ENCODE peak calls at places on chromosome 9, in nine cellular contexts. One of them, this sample, is unnamed.

GRCh38 chr9:124280176-124280691 is 22.5 kb downstream of the NEK6 start:
- DNase-seq in H1: no peak
- DNase-seq in right lobe of liver: peak; percentile 80
- DNase-seq in stomach: no peak
- DNase-seq in heart left ventricle: peak; percentile 80
- DNase-seq in PC-3: peak; percentile 25
- DNase-seq in right atrium auricular region: peak; percentile 80
- DNase-seq in transverse colon: no peak
- DNase-seq in BJ: peak; percentile 54
- DNase-seq in this sample: peak; percentile 75

GRCh38 chr9:92432972-92433548 is 8.8 kb upstream of the OMD start:
- DNase-seq in H1: no peak
- DNase-seq in right lobe of liver: no peak
- DNase-seq in stomach: no peak
- DNase-seq in heart left ventricle: no peak
- DNase-seq in PC-3: no peak
- DNase-seq in right atrium auricular region: no peak
- DNase-seq in transverse colon: no peak
- DNase-seq in BJ: no peak
- DNase-seq in this sample: no peak

GRCh38 chr9:107635137-107635802 is 145.7 kb upstream of the KLF4 start:
- DNase-seq in H1: no peak
- DNase-seq in right lobe of liver: no peak
- DNase-seq in stomach: no peak
- DNase-seq in heart left ventricle: no peak
- DNase-seq in PC-3: no peak
- DNase-seq in right atrium auricular region: no peak
- DNase-seq in transverse colon: no peak
- DNase-seq in BJ: no peak
- DNase-seq in this sample: no peak

GRCh38 chr9:98031935-98032334 is 24.6 kb upstream of the NANS start:
- DNase-seq in H1: no peak
- DNase-seq in right lobe of liver: no peak
- DNase-seq in stomach: no peak
- DNase-seq in heart left ventricle: no peak
- DNase-seq in PC-3: no peak
- DNase-seq in right atrium auricular region: no peak
- DNase-seq in transverse colon: no peak
- DNase-seq in BJ: no peak
- DNase-seq in this sample: no peak

GRCh38 chr9:130114741-130115140 is 57.5 kb upstream of the NCS1 start:
- DNase-seq in H1: no peak
- DNase-seq in right lobe of liver: no peak
- DNase-seq in stomach: no peak
- DNase-seq in heart left ventricle: no peak
- DNase-seq in PC-3: no peak
- DNase-seq in right atrium auricular region: no peak
- DNase-seq in transverse colon: no peak
- DNase-seq in BJ: no peak
- DNase-seq in this sample: no peak

GRCh38 chr9:89038354-89039091 is 47.3 kb downstream of the S1PR3 start:
- DNase-seq in H1: no peak
- DNase-seq in right lobe of liver: no peak
- DNase-seq in stomach: no peak
- DNase-seq in heart left ventricle: no peak
- DNase-seq in PC-3: peak; percentile 12
- DNase-seq in right atrium auricular region: peak; percentile 77
- DNase-seq in transverse colon: no peak
- DNase-seq in BJ: peak; percentile 75
- DNase-seq in this sample: peak; percentile 94

GRCh38 chr9:87076825-87077224 is 129.5 kb upstream of the GAS1 start:
- DNase-seq in H1: no peak
- DNase-seq in right lobe of liver: no peak
- DNase-seq in stomach: no peak
- DNase-seq in heart left ventricle: no peak
- DNase-seq in PC-3: no peak
- DNase-seq in right atrium auricular region: no peak
- DNase-seq in transverse colon: no peak
- DNase-seq in BJ: no peak
- DNase-seq in this sample: no peak

GRCh38 chr9:80191108-80191507 is 619.3 kb downstream of the TLE4 start:
- DNase-seq in H1: no peak
- DNase-seq in right lobe of liver: no peak
- DNase-seq in stomach: no peak
- DNase-seq in heart left ventricle: no peak
- DNase-seq in PC-3: no peak
- DNase-seq in right atrium auricular region: no peak
- DNase-seq in transverse colon: no peak
- DNase-seq in BJ: no peak
- DNase-seq in this sample: no peak

GRCh38 chr9:93306081-93306480 is 122.1 kb downstream of the WNK2 start:
- DNase-seq in H1: peak; percentile 45
- DNase-seq in right lobe of liver: no peak
- DNase-seq in stomach: peak; percentile 16
- DNase-seq in heart left ventricle: no peak
- DNase-seq in PC-3: no peak
- DNase-seq in right atrium auricular region: no peak
- DNase-seq in transverse colon: no peak
- DNase-seq in BJ: no peak
- DNase-seq in this sample: no peak

GRCh38 chr9:73081979-73082657 is 69.5 kb upstream of the ANXA1 start:
- DNase-seq in H1: no peak
- DNase-seq in right lobe of liver: no peak
- DNase-seq in stomach: no peak
- DNase-seq in heart left ventricle: no peak
- DNase-seq in PC-3: peak; percentile 43
- DNase-seq in right atrium auricular region: no peak
- DNase-seq in transverse colon: no peak
- DNase-seq in BJ: no peak
- DNase-seq in this sample: no peak

GRCh38 chr9:33517373-33517772 is 6.7 kb upstream of the ANKRD18B start:
- DNase-seq in H1: no peak
- DNase-seq in right lobe of liver: no peak
- DNase-seq in stomach: no peak
- DNase-seq in heart left ventricle: no peak
- DNase-seq in PC-3: peak; percentile 57
- DNase-seq in right atrium auricular region: no peak
- DNase-seq in transverse colon: no peak
- DNase-seq in BJ: no peak
- DNase-seq in this sample: no peak

GRCh38 chr9:121634329-121634784 is 17.1 kb upstream of the DAB2IP start:
- DNase-seq in H1: no peak
- DNase-seq in right lobe of liver: no peak
- DNase-seq in stomach: no peak
- DNase-seq in heart left ventricle: no peak
- DNase-seq in PC-3: no peak
- DNase-seq in right atrium auricular region: no peak
- DNase-seq in transverse colon: no peak
- DNase-seq in BJ: no peak
- DNase-seq in this sample: no peak

GRCh38 chr9:94922691-94923107 is 196.2 kb downstream of the AOPEP start:
- DNase-seq in H1: no peak
- DNase-seq in right lobe of liver: no peak
- DNase-seq in stomach: no peak
- DNase-seq in heart left ventricle: no peak
- DNase-seq in PC-3: peak; percentile 25
- DNase-seq in right atrium auricular region: peak; percentile 78
- DNase-seq in transverse colon: no peak
- DNase-seq in BJ: no peak
- DNase-seq in this sample: no peak

GRCh38 chr9:28155067-28155466 is 581.8 kb upstream of the C9orf72 start:
- DNase-seq in H1: no peak
- DNase-seq in right lobe of liver: no peak
- DNase-seq in stomach: no peak
- DNase-seq in heart left ventricle: no peak
- DNase-seq in PC-3: no peak
- DNase-seq in right atrium auricular region: no peak
- DNase-seq in transverse colon: no peak
- DNase-seq in BJ: no peak
- DNase-seq in this sample: no peak

GRCh38 chr9:68552700-68553099 is 12.0 kb upstream of the TMEM252 start:
- DNase-seq in H1: no peak
- DNase-seq in right lobe of liver: no peak
- DNase-seq in stomach: no peak
- DNase-seq in heart left ventricle: no peak
- DNase-seq in PC-3: peak; percentile 78
- DNase-seq in right atrium auricular region: no peak
- DNase-seq in transverse colon: no peak
- DNase-seq in BJ: peak; percentile 54
- DNase-seq in this sample: peak; percentile 20

GRCh38 chr9:121743441-121744001 is 92.1 kb downstream of the DAB2IP start:
- DNase-seq in H1: peak; percentile 69
- DNase-seq in right lobe of liver: peak; percentile 92
- DNase-seq in stomach: peak; percentile 90
- DNase-seq in heart left ventricle: peak; percentile 90
- DNase-seq in PC-3: peak; percentile 82
- DNase-seq in right atrium auricular region: peak; percentile 89
- DNase-seq in transverse colon: peak; percentile 82
- DNase-seq in BJ: peak; percentile 65
- DNase-seq in this sample: no peak

GRCh38 chr9:118975736-118976135 is 393.5 kb downstream of the BRINP1 start:
- DNase-seq in H1: no peak
- DNase-seq in right lobe of liver: no peak
- DNase-seq in stomach: no peak
- DNase-seq in heart left ventricle: no peak
- DNase-seq in PC-3: no peak
- DNase-seq in right atrium auricular region: no peak
- DNase-seq in transverse colon: no peak
- DNase-seq in BJ: no peak
- DNase-seq in this sample: no peak

GRCh38 chr9:93827545-93828330 is 127.4 kb downstream of the BARX1 start:
- DNase-seq in H1: peak; percentile 89
- DNase-seq in right lobe of liver: no peak
- DNase-seq in stomach: peak; percentile 55
- DNase-seq in heart left ventricle: no peak
- DNase-seq in PC-3: peak; percentile 59
- DNase-seq in right atrium auricular region: peak; percentile 58
- DNase-seq in transverse colon: peak; percentile 44
- DNase-seq in BJ: no peak
- DNase-seq in this sample: no peak

GRCh38 chr9:112233769-112234168 is 58.7 kb upstream of the SUSD1 start:
- DNase-seq in H1: no peak
- DNase-seq in right lobe of liver: no peak
- DNase-seq in stomach: no peak
- DNase-seq in heart left ventricle: no peak
- DNase-seq in PC-3: no peak
- DNase-seq in right atrium auricular region: no peak
- DNase-seq in transverse colon: no peak
- DNase-seq in BJ: peak; percentile 79
- DNase-seq in this sample: peak; percentile 62

GRCh38 chr9:116156621-116157314 is 3.2 kb downstream of the PAPPA start:
- DNase-seq in H1: peak; percentile 67
- DNase-seq in right lobe of liver: no peak
- DNase-seq in stomach: peak; percentile 43
- DNase-seq in heart left ventricle: peak; percentile 80
- DNase-seq in PC-3: peak; percentile 71
- DNase-seq in right atrium auricular region: peak; percentile 87
- DNase-seq in transverse colon: peak; percentile 25
- DNase-seq in BJ: peak; percentile 64
- DNase-seq in this sample: no peak

GRCh38 chr9:85603920-85604319 is 137.8 kb downstream of the AGTPBP1 start:
- DNase-seq in H1: no peak
- DNase-seq in right lobe of liver: no peak
- DNase-seq in stomach: no peak
- DNase-seq in heart left ventricle: no peak
- DNase-seq in PC-3: no peak
- DNase-seq in right atrium auricular region: no peak
- DNase-seq in transverse colon: no peak
- DNase-seq in BJ: no peak
- DNase-seq in this sample: no peak

GRCh38 chr9:14400658-14400995 is 86.7 kb upstream of the NFIB start:
- DNase-seq in H1: peak; percentile 64
- DNase-seq in right lobe of liver: no peak
- DNase-seq in stomach: peak; percentile 31
- DNase-seq in heart left ventricle: peak; percentile 58
- DNase-seq in PC-3: peak; percentile 78
- DNase-seq in right atrium auricular region: peak; percentile 76
- DNase-seq in transverse colon: peak; percentile 7
- DNase-seq in BJ: no peak
- DNase-seq in this sample: peak; percentile 62
- TF ChIP-seq CTCF in H1: no peak
- TF ChIP-seq CTCF in right lobe of liver: peak; percentile 36
- TF ChIP-seq CTCF in stomach: peak; percentile 15
- TF ChIP-seq CTCF in heart left ventricle: peak; percentile 72
- TF ChIP-seq CTCF in PC-3: peak; percentile 70
- TF ChIP-seq CTCF in right atrium auricular region: peak; percentile 28
- TF ChIP-seq CTCF in transverse colon: no peak
- TF ChIP-seq CTCF in BJ: peak; percentile 42
- TF ChIP-seq CTCF in this sample: peak; percentile 56

GRCh38 chr9:74498616-74499095 is 1.5 kb downstream of the RORB start:
- DNase-seq in H1: peak; percentile 71
- DNase-seq in right lobe of liver: no peak
- DNase-seq in stomach: no peak
- DNase-seq in heart left ventricle: no peak
- DNase-seq in PC-3: no peak
- DNase-seq in right atrium auricular region: no peak
- DNase-seq in transverse colon: no peak
- DNase-seq in BJ: no peak
- DNase-seq in this sample: no peak
- H3K27me3 ChIP-seq in H1: peaks cover 37% of the 10 kb centered on the region
- H3K27me3 ChIP-seq in right lobe of liver: peaks cover 13% of the 10 kb centered on the region
- H3K27me3 ChIP-seq in stomach: peaks cover 50% of the 10 kb centered on the region
- H3K27me3 ChIP-seq in heart left ventricle: peaks cover 10% of the 10 kb centered on the region
- H3K27me3 ChIP-seq in PC-3: peaks cover 50% of the 10 kb centered on the region
- H3K27me3 ChIP-seq in right atrium auricular region: no peaks in the 10 kb centered on the region
- H3K27me3 ChIP-seq in transverse colon: peaks cover 87% of the 10 kb centered on the region
- H3K27me3 ChIP-seq in BJ: peaks cover 27% of the 10 kb centered on the region
- H3K27me3 ChIP-seq in this sample: peaks cover 95% of the 10 kb centered on the region

GRCh38 chr9:109098960-109099308 is 20.8 kb downstream of the TMEM245 start:
- DNase-seq in H1: no peak
- DNase-seq in right lobe of liver: no peak
- DNase-seq in stomach: no peak
- DNase-seq in heart left ventricle: no peak
- DNase-seq in PC-3: no peak
- DNase-seq in right atrium auricular region: no peak
- DNase-seq in transverse colon: no peak
- DNase-seq in BJ: no peak
- DNase-seq in this sample: no peak
- TF ChIP-seq CTCF in H1: no peak
- TF ChIP-seq CTCF in right lobe of liver: no peak
- TF ChIP-seq CTCF in stomach: no peak
- TF ChIP-seq CTCF in heart left ventricle: no peak
- TF ChIP-seq CTCF in PC-3: no peak
- TF ChIP-seq CTCF in right atrium auricular region: no peak
- TF ChIP-seq CTCF in transverse colon: no peak
- TF ChIP-seq CTCF in BJ: no peak
- TF ChIP-seq CTCF in this sample: no peak

DNA sequence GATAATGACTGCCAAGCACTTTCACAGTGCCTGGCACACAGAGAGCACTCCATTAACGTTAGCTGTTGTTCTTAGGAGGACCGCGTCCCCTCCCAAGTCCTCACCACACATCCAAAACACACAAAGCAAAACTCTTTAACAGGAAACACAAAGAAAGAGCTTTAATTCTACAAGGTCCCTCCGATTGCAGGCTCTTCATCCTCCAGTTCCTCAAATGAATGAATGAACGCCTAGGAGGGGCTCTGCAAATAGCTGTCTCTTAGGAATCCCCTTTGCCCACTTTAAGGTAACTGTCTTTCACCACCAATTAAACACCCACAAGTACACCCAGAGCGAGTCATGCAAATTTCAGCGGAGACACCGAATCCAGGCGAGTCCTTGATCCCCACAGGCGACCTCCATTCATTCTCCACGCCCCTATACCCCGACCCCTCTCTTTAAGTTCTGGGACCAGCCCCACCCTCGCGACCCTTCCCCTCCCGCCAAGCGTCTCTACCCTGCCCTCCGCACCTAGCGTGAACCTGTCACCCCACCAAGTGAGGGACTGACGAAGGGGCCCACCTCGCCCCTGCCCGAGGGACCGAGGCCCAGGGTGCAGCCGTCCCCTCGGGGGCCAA is 631 bp downstream of the TSC1 start:
- DNase-seq in H1: no peak
- DNase-seq in right lobe of liver: no peak
- DNase-seq in stomach: no peak
- DNase-seq in heart left ventricle: no peak
- DNase-seq in PC-3: no peak
- DNase-seq in right atrium auricular region: no peak
- DNase-seq in transverse colon: peak; percentile 12
- DNase-seq in BJ: no peak
- DNase-seq in this sample: no peak
- H3K27me3 ChIP-seq in H1: no peaks in the 10 kb centered on the region
- H3K27me3 ChIP-seq in right lobe of liver: no peaks in the 10 kb centered on the region
- H3K27me3 ChIP-seq in stomach: no peaks in the 10 kb centered on the region
- H3K27me3 ChIP-seq in heart left ventricle: no peaks in the 10 kb centered on the region
- H3K27me3 ChIP-seq in PC-3: no peaks in the 10 kb centered on the region
- H3K27me3 ChIP-seq in right atrium auricular region: no peaks in the 10 kb centered on the region
- H3K27me3 ChIP-seq in transverse colon: no peaks in the 10 kb centered on the region
- H3K27me3 ChIP-seq in BJ: no peaks in the 10 kb centered on the region
- H3K27me3 ChIP-seq in this sample: no peaks in the 10 kb centered on the region